ENCODE peak calls at places on chromosomes 2 and 18, in five cellular contexts. One of them, this sample, is unnamed.

GRCh38 chr2:163692611-163693482 is 43.0 kb downstream of the FIGN start:
- DNase-seq in activated CD4-positive, alpha-beta T cell treated with anti-CD3 and anti-CD28 coated beads, Interleukin-2, amount 10 ng/mL, durations not matched to agents 7 days and 5 days: no peak
- DNase-seq in GM23338: peak
- DNase-seq in left kidney: no peak
- DNase-seq in activated T-cell treated with anti-CD3 and anti-CD28 coated beads for 24 hours: no peak
- DNase-seq in this sample: peak

GRCh38 chr18:12906773-12907172 is 22.7 kb upstream of the PTPN2 start:
- DNase-seq in activated CD4-positive, alpha-beta T cell treated with anti-CD3 and anti-CD28 coated beads, Interleukin-2, amount 10 ng/mL, durations not matched to agents 7 days and 5 days: no peak
- DNase-seq in GM23338: no peak
- DNase-seq in left kidney: no peak
- DNase-seq in activated T-cell treated with anti-CD3 and anti-CD28 coated beads for 24 hours: no peak
- DNase-seq in this sample: no peak

GRCh38 chr2:3625186-3625585 is 30.3 kb downstream of the COLEC11 start:
- DNase-seq in activated CD4-positive, alpha-beta T cell treated with anti-CD3 and anti-CD28 coated beads, Interleukin-2, amount 10 ng/mL, durations not matched to agents 7 days and 5 days: no peak
- DNase-seq in GM23338: no peak
- DNase-seq in left kidney: no peak
- DNase-seq in activated T-cell treated with anti-CD3 and anti-CD28 coated beads for 24 hours: no peak
- DNase-seq in this sample: no peak

GRCh38 chr2:46666044-46666662 is 186.8 kb downstream of the TMEM247 start:
- DNase-seq in activated CD4-positive, alpha-beta T cell treated with anti-CD3 and anti-CD28 coated beads, Interleukin-2, amount 10 ng/mL, durations not matched to agents 7 days and 5 days: no peak
- DNase-seq in GM23338: no peak
- DNase-seq in left kidney: peak
- DNase-seq in activated T-cell treated with anti-CD3 and anti-CD28 coated beads for 24 hours: no peak
- DNase-seq in this sample: no peak

GRCh38 chr18:27838230-27838629 is 338.7 kb downstream of the CDH2 start:
- DNase-seq in activated CD4-positive, alpha-beta T cell treated with anti-CD3 and anti-CD28 coated beads, Interleukin-2, amount 10 ng/mL, durations not matched to agents 7 days and 5 days: no peak
- DNase-seq in GM23338: no peak
- DNase-seq in left kidney: no peak
- DNase-seq in activated T-cell treated with anti-CD3 and anti-CD28 coated beads for 24 hours: no peak
- DNase-seq in this sample: peak

GRCh38 chr2:43270930-43271615 is 44.7 kb upstream of the ZFP36L2 start:
- DNase-seq in activated CD4-positive, alpha-beta T cell treated with anti-CD3 and anti-CD28 coated beads, Interleukin-2, amount 10 ng/mL, durations not matched to agents 7 days and 5 days: no peak
- DNase-seq in GM23338: peak
- DNase-seq in left kidney: no peak
- DNase-seq in activated T-cell treated with anti-CD3 and anti-CD28 coated beads for 24 hours: no peak
- DNase-seq in this sample: no peak

GRCh38 chr18:362914-363295 is 95.1 kb upstream of the THOC1 start:
- DNase-seq in activated CD4-positive, alpha-beta T cell treated with anti-CD3 and anti-CD28 coated beads, Interleukin-2, amount 10 ng/mL, durations not matched to agents 7 days and 5 days: no peak
- DNase-seq in GM23338: no peak
- DNase-seq in left kidney: peak
- DNase-seq in activated T-cell treated with anti-CD3 and anti-CD28 coated beads for 24 hours: no peak
- DNase-seq in this sample: peak

GRCh38 chr2:219277703-219278654 is 1.2 kb upstream of the DNAJB2 start:
- DNase-seq in activated CD4-positive, alpha-beta T cell treated with anti-CD3 and anti-CD28 coated beads, Interleukin-2, amount 10 ng/mL, durations not matched to agents 7 days and 5 days: peak
- DNase-seq in GM23338: peak
- DNase-seq in left kidney: peak
- DNase-seq in activated T-cell treated with anti-CD3 and anti-CD28 coated beads for 24 hours: peak
- DNase-seq in this sample: peak

GRCh38 chr2:39989888-39990287 is 210.8 kb upstream of the THUMPD2 start:
- DNase-seq in activated CD4-positive, alpha-beta T cell treated with anti-CD3 and anti-CD28 coated beads, Interleukin-2, amount 10 ng/mL, durations not matched to agents 7 days and 5 days: no peak
- DNase-seq in GM23338: peak
- DNase-seq in left kidney: no peak
- DNase-seq in activated T-cell treated with anti-CD3 and anti-CD28 coated beads for 24 hours: no peak
- DNase-seq in this sample: no peak

GRCh38 chr18:9695605-9696004 is 12.5 kb upstream of the RAB31 start:
- DNase-seq in activated CD4-positive, alpha-beta T cell treated with anti-CD3 and anti-CD28 coated beads, Interleukin-2, amount 10 ng/mL, durations not matched to agents 7 days and 5 days: no peak
- DNase-seq in GM23338: no peak
- DNase-seq in left kidney: no peak
- DNase-seq in activated T-cell treated with anti-CD3 and anti-CD28 coated beads for 24 hours: no peak
- DNase-seq in this sample: no peak

GRCh38 chr2:128941676-128942075 is 623.0 kb upstream of the HS6ST1 start:
- DNase-seq in activated CD4-positive, alpha-beta T cell treated with anti-CD3 and anti-CD28 coated beads, Interleukin-2, amount 10 ng/mL, durations not matched to agents 7 days and 5 days: no peak
- DNase-seq in GM23338: no peak
- DNase-seq in left kidney: no peak
- DNase-seq in activated T-cell treated with anti-CD3 and anti-CD28 coated beads for 24 hours: no peak
- DNase-seq in this sample: no peak

GRCh38 chr2:92074549-92074898 is 2796.7 kb upstream of the TEKT4 start:
- DNase-seq in activated CD4-positive, alpha-beta T cell treated with anti-CD3 and anti-CD28 coated beads, Interleukin-2, amount 10 ng/mL, durations not matched to agents 7 days and 5 days: no peak
- DNase-seq in GM23338: no peak
- DNase-seq in left kidney: no peak
- DNase-seq in activated T-cell treated with anti-CD3 and anti-CD28 coated beads for 24 hours: no peak
- DNase-seq in this sample: no peak

GRCh38 chr2:119958642-119959268 is 54.1 kb upstream of the EPB41L5 start:
- DNase-seq in activated CD4-positive, alpha-beta T cell treated with anti-CD3 and anti-CD28 coated beads, Interleukin-2, amount 10 ng/mL, durations not matched to agents 7 days and 5 days: no peak
- DNase-seq in GM23338: no peak
- DNase-seq in left kidney: no peak
- DNase-seq in activated T-cell treated with anti-CD3 and anti-CD28 coated beads for 24 hours: no peak
- DNase-seq in this sample: peak

GRCh38 chr2:164661349-164661748 is 40.1 kb upstream of the GRB14 start:
- DNase-seq in activated CD4-positive, alpha-beta T cell treated with anti-CD3 and anti-CD28 coated beads, Interleukin-2, amount 10 ng/mL, durations not matched to agents 7 days and 5 days: no peak
- DNase-seq in GM23338: no peak
- DNase-seq in left kidney: no peak
- DNase-seq in activated T-cell treated with anti-CD3 and anti-CD28 coated beads for 24 hours: no peak
- DNase-seq in this sample: peak

GRCh38 chr2:29314816-29315571 is 199.8 kb downstream of the CLIP4 start:
- DNase-seq in activated CD4-positive, alpha-beta T cell treated with anti-CD3 and anti-CD28 coated beads, Interleukin-2, amount 10 ng/mL, durations not matched to agents 7 days and 5 days: peak
- DNase-seq in GM23338: peak
- DNase-seq in left kidney: peak
- DNase-seq in activated T-cell treated with anti-CD3 and anti-CD28 coated beads for 24 hours: peak
- DNase-seq in this sample: peak

GRCh38 chr18:58221060-58221725 is 177.2 kb downstream of the NEDD4L start:
- DNase-seq in activated CD4-positive, alpha-beta T cell treated with anti-CD3 and anti-CD28 coated beads, Interleukin-2, amount 10 ng/mL, durations not matched to agents 7 days and 5 days: no peak
- DNase-seq in GM23338: peak
- DNase-seq in left kidney: no peak
- DNase-seq in activated T-cell treated with anti-CD3 and anti-CD28 coated beads for 24 hours: no peak
- DNase-seq in this sample: peak

GRCh38 chr2:119049968-119050657 is 108.1 kb downstream of the MARCO start:
- DNase-seq in activated CD4-positive, alpha-beta T cell treated with anti-CD3 and anti-CD28 coated beads, Interleukin-2, amount 10 ng/mL, durations not matched to agents 7 days and 5 days: no peak
- DNase-seq in GM23338: peak
- DNase-seq in left kidney: peak
- DNase-seq in activated T-cell treated with anti-CD3 and anti-CD28 coated beads for 24 hours: no peak
- DNase-seq in this sample: peak

This sample was measured in M059J.